ENCODE peak calls at places on chromosomes 1 and 21, in seven cellular contexts. One of them, this sample, is unnamed.

GRCh38 chr1:34066921-34067603 is 98.0 kb downstream of the CSMD2 start:
- DNase-seq in COR-L47: no peak
- DNase-seq in A549: no peak
- DNase-seq in K562: no peak
- DNase-seq in GM12891: no peak
- DNase-seq in iris pigment epithelial cell: no peak
- DNase-seq in AG10803: peak
- DNase-seq in this sample: no peak

GRCh38 chr1:213053455-213053854 is 2.4 kb downstream of the RPS6KC1 start:
- DNase-seq in COR-L47: no peak
- DNase-seq in A549: no peak
- DNase-seq in K562: no peak
- DNase-seq in GM12891: no peak
- DNase-seq in iris pigment epithelial cell: no peak
- DNase-seq in AG10803: no peak
- DNase-seq in this sample: no peak

GRCh38 chr1:42613803-42614131 is 44.5 kb upstream of the PPIH start:
- DNase-seq in COR-L47: no peak
- DNase-seq in A549: no peak
- DNase-seq in K562: no peak
- DNase-seq in GM12891: no peak
- DNase-seq in iris pigment epithelial cell: no peak
- DNase-seq in AG10803: no peak
- DNase-seq in this sample: no peak

GRCh38 chr1:220113136-220113695 is 19.3 kb downstream of the IARS2 start:
- DNase-seq in COR-L47: peak
- DNase-seq in A549: no peak
- DNase-seq in K562: peak
- DNase-seq in GM12891: peak
- DNase-seq in iris pigment epithelial cell: peak
- DNase-seq in AG10803: peak
- DNase-seq in this sample: no peak

GRCh38 chr1:100941098-100941527 is 45.2 kb downstream of the SLC30A7 start:
- DNase-seq in COR-L47: no peak
- DNase-seq in A549: no peak
- DNase-seq in K562: no peak
- DNase-seq in GM12891: no peak
- DNase-seq in iris pigment epithelial cell: no peak
- DNase-seq in AG10803: no peak
- DNase-seq in this sample: no peak

GRCh38 chr1:24963099-24963872 is 33.2 kb upstream of the RUNX3 start:
- DNase-seq in COR-L47: no peak
- DNase-seq in A549: no peak
- DNase-seq in K562: no peak
- DNase-seq in GM12891: peak
- DNase-seq in iris pigment epithelial cell: no peak
- DNase-seq in AG10803: no peak
- DNase-seq in this sample: no peak

GRCh38 chr1:25990702-25991395 is 7.0 kb downstream of the PAFAH2 start:
- DNase-seq in COR-L47: no peak
- DNase-seq in A549: no peak
- DNase-seq in K562: no peak
- DNase-seq in GM12891: no peak
- DNase-seq in iris pigment epithelial cell: no peak
- DNase-seq in AG10803: no peak
- DNase-seq in this sample: no peak

GRCh38 chr21:36791150-36791549 is 92.2 kb downstream of the SIM2 start:
- DNase-seq in COR-L47: no peak
- DNase-seq in A549: no peak
- DNase-seq in K562: no peak
- DNase-seq in GM12891: no peak
- DNase-seq in iris pigment epithelial cell: no peak
- DNase-seq in AG10803: no peak
- DNase-seq in this sample: no peak

GRCh38 chr1:221169447-221169889 is 290.2 kb downstream of the HLX start:
- DNase-seq in COR-L47: no peak
- DNase-seq in A549: no peak
- DNase-seq in K562: no peak
- DNase-seq in GM12891: no peak
- DNase-seq in iris pigment epithelial cell: peak
- DNase-seq in AG10803: peak
- DNase-seq in this sample: no peak

GRCh38 chr1:41361495-41362356 is 492 bp downstream of the FOXO6 start:
- DNase-seq in COR-L47: no peak
- DNase-seq in A549: no peak
- DNase-seq in K562: peak
- DNase-seq in GM12891: no peak
- DNase-seq in iris pigment epithelial cell: no peak
- DNase-seq in AG10803: no peak
- DNase-seq in this sample: peak

GRCh38 chr1:226452981-226453380 is 45.1 kb upstream of the PARP1 start:
- DNase-seq in COR-L47: no peak
- DNase-seq in A549: no peak
- DNase-seq in K562: no peak
- DNase-seq in GM12891: no peak
- DNase-seq in iris pigment epithelial cell: no peak
- DNase-seq in AG10803: no peak
- DNase-seq in this sample: no peak

GRCh38 chr1:42171679-42172266 is 7.2 kb upstream of the GUCA2A start:
- DNase-seq in COR-L47: no peak
- DNase-seq in A549: no peak
- DNase-seq in K562: peak
- DNase-seq in GM12891: no peak
- DNase-seq in iris pigment epithelial cell: no peak
- DNase-seq in AG10803: no peak
- DNase-seq in this sample: no peak

GRCh38 chr21:44496900-44497550 is 41.7 kb downstream of the LRRC3 start:
- DNase-seq in COR-L47: peak
- DNase-seq in A549: no peak
- DNase-seq in K562: no peak
- DNase-seq in GM12891: no peak
- DNase-seq in iris pigment epithelial cell: no peak
- DNase-seq in AG10803: no peak
- DNase-seq in this sample: peak

GRCh38 chr1:117096871-117097842 is 24.4 kb downstream of the TRIM45 start:
- DNase-seq in COR-L47: no peak
- DNase-seq in A549: no peak
- DNase-seq in K562: no peak
- DNase-seq in GM12891: no peak
- DNase-seq in iris pigment epithelial cell: peak
- DNase-seq in AG10803: peak
- DNase-seq in this sample: no peak

GRCh38 chr1:237794071-237794470 is 96.7 kb downstream of the ZP4 start:
- DNase-seq in COR-L47: no peak
- DNase-seq in A549: peak
- DNase-seq in K562: no peak
- DNase-seq in GM12891: no peak
- DNase-seq in iris pigment epithelial cell: peak
- DNase-seq in AG10803: no peak
- DNase-seq in this sample: no peak

GRCh38 chr1:23598424-23598823 is 39.1 kb upstream of the ID3 start:
- DNase-seq in COR-L47: peak
- DNase-seq in A549: no peak
- DNase-seq in K562: no peak
- DNase-seq in GM12891: no peak
- DNase-seq in iris pigment epithelial cell: no peak
- DNase-seq in AG10803: no peak
- DNase-seq in this sample: no peak

GRCh38 chr1:20974069-20974468 is 187.0 kb upstream of the HP1BP3 start:
- DNase-seq in COR-L47: no peak
- DNase-seq in A549: no peak
- DNase-seq in K562: no peak
- DNase-seq in GM12891: no peak
- DNase-seq in iris pigment epithelial cell: peak
- DNase-seq in AG10803: peak
- DNase-seq in this sample: no peak

GRCh38 chr1:47378147-47378546 is 37.9 kb upstream of the FOXE3 start:
- DNase-seq in COR-L47: no peak
- DNase-seq in A549: no peak
- DNase-seq in K562: no peak
- DNase-seq in GM12891: no peak
- DNase-seq in iris pigment epithelial cell: peak
- DNase-seq in AG10803: no peak
- DNase-seq in this sample: no peak

GRCh38 chr1:234433563-234434285 is 45.3 kb downstream of the TARBP1 start:
- DNase-seq in COR-L47: no peak
- DNase-seq in A549: no peak
- DNase-seq in K562: peak
- DNase-seq in GM12891: no peak
- DNase-seq in iris pigment epithelial cell: peak
- DNase-seq in AG10803: peak
- DNase-seq in this sample: no peak

GRCh38 chr1:214453109-214453722 is 98.2 kb downstream of the PTPN14 start:
- DNase-seq in COR-L47: no peak
- DNase-seq in A549: no peak
- DNase-seq in K562: no peak
- DNase-seq in GM12891: no peak
- DNase-seq in iris pigment epithelial cell: peak
- DNase-seq in AG10803: peak
- DNase-seq in this sample: no peak

GRCh38 chr1:1604374-1605033 is 4.6 kb upstream of the FNDC10 start:
- DNase-seq in COR-L47: no peak
- DNase-seq in A549: no peak
- DNase-seq in K562: no peak
- DNase-seq in GM12891: no peak
- DNase-seq in iris pigment epithelial cell: no peak
- DNase-seq in AG10803: no peak
- DNase-seq in this sample: no peak

GRCh38 chr1:214466759-214467585 is 84.4 kb downstream of the PTPN14 start:
- DNase-seq in COR-L47: no peak
- DNase-seq in A549: no peak
- DNase-seq in K562: no peak
- DNase-seq in GM12891: no peak
- DNase-seq in iris pigment epithelial cell: no peak
- DNase-seq in AG10803: no peak
- DNase-seq in this sample: no peak

GRCh38 chr1:43933386-43934278 is at the start of gene ARTN:
- DNase-seq in COR-L47: no peak
- DNase-seq in A549: no peak
- DNase-seq in K562: no peak
- DNase-seq in GM12891: no peak
- DNase-seq in iris pigment epithelial cell: no peak
- DNase-seq in AG10803: no peak
- DNase-seq in this sample: peak

This sample was measured in NCI-H1417.